ENCODE peak calls at places on chromosomes 1 and 21, in five cellular contexts. T, N, R, Q and K are unnamed samples.

GRCh38 chr1:19872190-19872589 is 10.0 kb upstream of the OTUD3 start:
- DNase-seq in N (no peak), R (peak), Q (no peak), T (no peak), K (no peak)

GRCh38 chr1:9425859-9426258 is 113.4 kb upstream of the SLC25A33 start:
- DNase-seq in T (no peak), N (no peak), Q (no peak), R (no peak), K (no peak)

GRCh38 chr1:230137328-230137815 is 70.3 kb downstream of the GALNT2 start:
- DNase-seq in T (no peak), R (no peak), N (no peak), Q (no peak), K (no peak)

GRCh38 chr1:110114784-110115183 is 2.5 kb downstream of the UBL4B start:
- DNase-seq in N (no peak), Q (no peak), R (no peak), T (no peak), K (no peak)

GRCh38 chr1:34370748-34371147 is 194.0 kb downstream of the C1orf94 start:
- DNase-seq in N (no peak), Q (no peak), R (no peak), T (no peak), K (no peak)

GRCh38 chr1:24971539-24971938 is 41.5 kb upstream of the RUNX3 start:
- DNase-seq in N (no peak), Q (no peak), T (no peak), R (no peak), K (no peak)

GRCh38 chr1:31101147-31101502 is 35.6 kb upstream of the PUM1 start:
- DNase-seq in R (no peak), Q (no peak), N (no peak), T (no peak), K (no peak)

GRCh38 chr1:162922196-162922595 is 61.2 kb upstream of the CCDC190 start:
- DNase-seq in R (no peak), Q (no peak), N (no peak), T (no peak), K (no peak)

GRCh38 chr1:204574016-204574855 is 58.0 kb downstream of the MDM4 start:
- DNase-seq in T (no peak), R (no peak), N (no peak), Q (no peak), K (no peak)

GRCh38 chr1:9278585-9279153 is 14.0 kb upstream of the SPSB1 start:
- DNase-seq in T (no peak), R (no peak), Q (no peak), N (no peak), K (no peak)

GRCh38 chr1:92479587-92479986 is 7.1 kb downstream of the GFI1 start:
- DNase-seq in T (no peak), Q (no peak), R (no peak), N (no peak), K (no peak)

GRCh38 chr1:203378529-203379271 is 27.8 kb upstream of the FMOD start:
- DNase-seq in T (no peak), N (no peak), R (no peak), Q (no peak), K (no peak)

GRCh38 chr1:233193741-233194140 is 101.8 kb downstream of the PCNX2 start:
- DNase-seq in Q (no peak), N (no peak), T (no peak), R (no peak), K (no peak)

GRCh38 chr21:42188663-42189062 is 30.3 kb upstream of the ABCG1 start:
- DNase-seq in N (no peak), T (no peak), R (no peak), Q (no peak), K (no peak)

GRCh38 chr1:210217482-210217881 is 15.1 kb upstream of the SERTAD4 start:
- DNase-seq in T (no peak), N (no peak), R (no peak), Q (no peak), K (no peak)

GRCh38 chr1:64266941-64267340 is 63.5 kb downstream of the UBE2U start:
- DNase-seq in R (no peak), Q (no peak), N (no peak), T (no peak), K (no peak)

GRCh38 chr1:30331415-30332065 is 391.8 kb downstream of the MATN1 start:
- DNase-seq in R (no peak), N (no peak), T (no peak), Q (no peak), K (no peak)

GRCh38 chr1:36966242-36966641 is 68.1 kb downstream of the GRIK3 start:
- DNase-seq in N (no peak), Q (no peak), T (no peak), R (no peak), K (no peak)

GRCh38 chr1:81144240-81144639 is 656.5 kb upstream of the ADGRL2 start:
- DNase-seq in Q (no peak), R (no peak), T (no peak), N (no peak), K (no peak)

GRCh38 chr1:75373542-75374159 is 237.3 kb downstream of the SLC44A5 start:
- DNase-seq in N (no peak), T (no peak), R (no peak), Q (no peak), K (no peak)

GRCh38 chr1:226044514-226045132 is 17.9 kb upstream of the H3-3A start:
- DNase-seq in R (no peak), N (no peak), Q (no peak), T (no peak), K (no peak)

GRCh38 chr1:227378876-227379554 is 60.7 kb upstream of the CDC42BPA start:
- DNase-seq in R (no peak), T (no peak), Q (no peak), N (no peak), K (no peak)

GRCh38 chr1:55002686-55003085 is 4.0 kb downstream of the BSND start:
- DNase-seq in N (no peak), R (no peak), T (no peak), Q (no peak), K (no peak)

GRCh38 chr1:59290173-59290954 is 6.5 kb upstream of the FGGY start:
- DNase-seq in Q (no peak), R (peak), T (peak), N (no peak), K (peak)

GRCh38 chr1:236089046-236089773 is 24.3 kb upstream of the NID1 start:
- DNase-seq in R (no peak), T (no peak), N (no peak), Q (no peak), K (no peak)

GRCh38 chr1:198201956-198202784 is 45.4 kb downstream of the NEK7 start:
- DNase-seq in R (no peak), Q (no peak), N (no peak), T (no peak), K (no peak)

GRCh38 chr1:54995835-54996234 is 2.9 kb upstream of the BSND start:
- DNase-seq in N (no peak), R (no peak), Q (no peak), T (no peak), K (no peak)

DNA sequence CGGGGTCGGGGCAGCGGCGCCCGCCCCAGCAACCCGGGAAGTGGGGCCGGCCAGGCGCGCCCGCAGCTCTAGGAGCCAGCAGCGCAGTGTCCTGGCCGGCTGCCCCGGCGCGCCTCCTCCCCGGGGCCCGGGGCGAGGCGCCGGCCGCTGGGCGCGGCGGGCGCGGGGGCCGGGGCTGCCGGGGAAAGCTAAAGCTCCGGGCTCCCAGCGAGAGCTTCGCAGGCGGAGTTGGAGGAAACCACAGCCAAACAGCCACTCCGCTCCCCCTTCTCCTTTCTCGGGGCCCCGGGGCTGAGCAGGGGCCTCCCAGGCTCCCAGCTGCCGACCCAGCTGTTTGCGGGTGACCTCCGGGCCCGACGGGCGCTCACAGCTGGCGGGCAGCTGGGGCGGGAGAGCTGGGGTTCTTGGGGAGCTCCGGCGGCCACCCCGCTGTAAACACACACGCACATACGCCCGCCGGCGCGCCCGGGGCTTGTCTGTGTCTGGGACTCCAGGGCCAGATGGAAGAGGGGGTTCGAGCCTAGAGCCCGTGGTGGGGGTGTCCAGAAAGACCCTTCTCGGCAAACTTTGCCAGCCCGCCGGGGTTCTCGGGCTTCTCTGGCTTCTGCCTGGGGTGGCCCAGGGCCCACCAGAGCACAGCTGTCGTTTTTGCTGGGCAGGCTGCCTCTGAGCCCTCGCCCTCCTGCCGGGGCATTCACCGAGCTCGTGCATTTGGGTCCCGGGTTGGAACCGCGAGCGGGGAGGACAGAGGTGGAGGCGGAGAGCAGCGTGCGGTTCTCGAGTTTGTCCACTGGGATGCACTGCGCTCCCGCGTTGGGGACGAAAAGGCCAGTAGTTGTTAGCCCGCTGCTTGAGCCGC is 1.5 kb downstream of the AJAP1 start:
- DNase-seq in T (no peak), Q (no peak), R (peak), N (peak), K (no peak)
- TF ChIP-seq CTCF in T (peak), Q (peak), R (peak), N (peak), K (no peak)

GRCh38 chr1:234878288-234878687 is 250.3 kb downstream of the TOMM20 start:
- DNase-seq in T (no peak), N (peak), Q (no peak), R (no peak), K (peak)

GRCh38 chr1:234877761-234878160 is 250.9 kb downstream of the TOMM20 start:
- DNase-seq in N (peak), Q (no peak), R (no peak), T (no peak), K (no peak)

GRCh38 chr1:234874291-234875288 is 254.0 kb downstream of the TOMM20 start:
- DNase-seq in R (no peak), Q (no peak), N (peak), T (no peak), K (peak)

GRCh38 chr1:234875953-234876814 is 252.5 kb downstream of the TOMM20 start:
- DNase-seq in T (no peak), Q (no peak), R (peak), N (peak), K (peak)

GRCh38 chr1:234875328-234875952 is 253.2 kb downstream of the TOMM20 start:
- DNase-seq in T (no peak), R (no peak), N (peak), Q (no peak), K (peak)
- TF ChIP-seq POLR2AphosphoS5 in T (no peak), R (no peak), N (no peak), Q (no peak), K (peak)

GRCh38 chr1:154993572-154994268 is at the start of gene LENEP:
- DNase-seq in Q (peak), T (no peak), R (no peak), N (no peak), K (no peak)

GRCh38 chr1:154994269-154994977 is 1.0 kb downstream of the LENEP start:
- DNase-seq in N (no peak), Q (peak), R (no peak), T (no peak), K (no peak)

GRCh38 chr1:154990276-154990675 is 3.1 kb upstream of the LENEP start:
- DNase-seq in N (no peak), T (no peak), Q (no peak), R (no peak), K (no peak)

GRCh38 chr1:154989195-154989860 is 4.1 kb upstream of the LENEP start:
- DNase-seq in N (no peak), T (no peak), R (no peak), Q (no peak), K (no peak)

DNA sequence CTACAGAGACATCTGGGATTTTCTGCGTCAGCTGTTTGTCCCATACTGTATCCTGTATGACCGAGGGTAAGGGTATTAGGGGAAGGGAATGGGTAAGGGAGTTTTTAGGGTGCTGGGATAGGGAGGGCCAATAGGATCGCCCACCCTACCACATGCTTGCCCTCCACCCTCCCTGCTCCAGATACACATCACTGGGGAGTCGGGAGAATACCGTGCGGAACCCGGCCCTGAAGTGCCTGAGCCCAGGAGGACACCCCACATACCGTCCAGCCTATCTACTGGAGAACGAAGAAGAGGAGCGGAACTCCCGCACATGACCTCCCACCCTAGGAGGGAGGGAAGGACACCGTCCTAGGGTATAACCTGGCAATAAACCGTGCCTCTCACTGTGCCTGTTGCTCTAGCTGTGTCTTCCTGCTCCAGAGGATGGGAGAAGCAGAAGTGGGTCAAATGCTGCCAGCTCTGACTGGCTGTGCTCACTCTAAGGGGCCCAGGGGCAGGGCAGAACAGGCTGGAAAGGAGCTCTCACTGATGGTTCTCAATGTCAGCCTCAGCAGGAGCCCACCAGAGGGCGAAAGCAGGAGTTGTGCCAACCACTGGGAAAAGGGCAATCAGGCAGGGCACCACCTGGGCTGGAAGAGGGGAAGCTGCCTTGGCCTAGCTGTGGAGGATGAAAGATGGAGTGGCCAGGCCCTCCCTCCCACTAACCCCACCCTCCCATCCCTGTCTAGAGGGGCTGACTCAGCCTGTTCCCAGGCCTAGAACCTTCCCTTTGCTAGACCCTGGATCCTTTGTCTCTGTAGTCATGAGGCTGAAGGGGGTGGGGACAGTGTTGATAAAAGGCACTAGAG is 440 bp upstream of the LENEP start:
- DNase-seq in N (no peak), T (no peak), R (no peak), Q (peak), K (no peak)
- TF ChIP-seq CTCF in N (no peak), T (peak), R (no peak), Q (no peak), K (no peak)

GRCh38 chr1:207823880-207824566 is 72.2 kb downstream of the CD46 start:
- DNase-seq in N (peak), T (peak), R (peak), Q (peak), K (no peak)
- TF ChIP-seq POLR2AphosphoS5 in N (peak), T (no peak), R (peak), Q (peak), K (peak)

DNA sequence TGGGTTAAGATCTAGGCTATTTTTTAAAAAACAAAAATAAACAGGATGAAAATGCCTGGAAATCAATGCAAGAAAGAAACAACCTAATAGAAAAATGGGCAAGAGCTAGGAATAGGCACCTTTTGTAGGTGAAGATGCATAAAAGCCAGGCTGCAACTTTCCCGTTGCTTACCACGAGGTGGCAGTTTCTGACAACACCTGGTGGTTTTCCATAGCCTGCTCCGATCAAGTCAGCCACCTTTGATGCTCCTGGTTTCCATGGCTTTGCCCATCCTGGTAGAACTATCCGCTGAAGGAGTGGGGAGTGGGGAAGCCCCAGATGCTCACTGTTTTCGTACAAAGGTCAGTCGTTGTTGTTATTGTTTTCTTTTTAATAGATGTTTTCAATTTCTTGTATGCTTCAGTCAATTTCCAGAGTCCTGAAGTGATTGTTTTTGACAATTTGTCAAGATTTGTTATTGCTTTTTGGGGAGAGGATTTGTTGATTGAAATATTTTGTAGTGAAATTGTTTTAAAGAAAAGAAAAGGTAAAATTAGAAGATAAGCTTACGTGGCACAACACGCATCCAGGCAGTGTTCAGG is 24.1 kb downstream of the UBE2Q1 start:
- DNase-seq in N (no peak), Q (no peak), R (peak), T (peak), K (no peak)
- TF ChIP-seq CTCF in N (no peak), Q (peak), R (peak), T (peak), K (no peak)

GRCh38 chr1:202131956-202132821 is 9.5 kb downstream of the GPR37L1 start:
- DNase-seq in R (peak), N (peak), T (no peak), Q (no peak), K (no peak)
- TF ChIP-seq POLR2AphosphoS5 in R (no peak), N (no peak), T (no peak), Q (no peak), K (no peak)

GRCh38 chr21:25297117-25297516 is 310.2 kb downstream of the MRPL39 start:
- DNase-seq in Q (no peak), N (no peak), R (no peak), T (no peak), K (no peak)

GRCh38 chr21:25296239-25296638 is 311.0 kb downstream of the MRPL39 start:
- DNase-seq in Q (no peak), T (no peak), R (no peak), N (no peak), K (no peak)

DNA sequence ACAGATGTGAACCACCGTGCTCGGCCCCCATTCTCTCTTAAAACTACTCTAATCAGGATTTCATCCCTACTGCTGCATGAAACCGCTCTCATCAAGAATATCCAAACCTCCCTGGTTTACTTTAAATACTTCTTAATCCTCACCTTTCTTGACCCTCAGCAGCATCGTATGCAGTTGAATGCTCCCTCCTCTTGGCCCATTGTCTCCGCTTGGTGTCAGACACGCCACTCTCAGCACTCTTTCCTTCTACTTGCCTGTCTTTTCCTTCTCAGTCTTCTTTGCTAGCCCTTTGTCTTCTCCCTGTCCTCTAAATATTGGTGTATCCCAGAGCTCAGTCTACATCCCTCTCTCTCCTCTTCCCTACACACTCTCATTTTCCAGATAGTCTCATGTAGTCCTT is 314.9 kb downstream of the MRPL39 start:
- DNase-seq in N (no peak), Q (no peak), R (no peak), T (no peak), K (no peak)
- TF ChIP-seq CTCF in N (no peak), Q (no peak), R (no peak), T (no peak), K (no peak)

DNA sequence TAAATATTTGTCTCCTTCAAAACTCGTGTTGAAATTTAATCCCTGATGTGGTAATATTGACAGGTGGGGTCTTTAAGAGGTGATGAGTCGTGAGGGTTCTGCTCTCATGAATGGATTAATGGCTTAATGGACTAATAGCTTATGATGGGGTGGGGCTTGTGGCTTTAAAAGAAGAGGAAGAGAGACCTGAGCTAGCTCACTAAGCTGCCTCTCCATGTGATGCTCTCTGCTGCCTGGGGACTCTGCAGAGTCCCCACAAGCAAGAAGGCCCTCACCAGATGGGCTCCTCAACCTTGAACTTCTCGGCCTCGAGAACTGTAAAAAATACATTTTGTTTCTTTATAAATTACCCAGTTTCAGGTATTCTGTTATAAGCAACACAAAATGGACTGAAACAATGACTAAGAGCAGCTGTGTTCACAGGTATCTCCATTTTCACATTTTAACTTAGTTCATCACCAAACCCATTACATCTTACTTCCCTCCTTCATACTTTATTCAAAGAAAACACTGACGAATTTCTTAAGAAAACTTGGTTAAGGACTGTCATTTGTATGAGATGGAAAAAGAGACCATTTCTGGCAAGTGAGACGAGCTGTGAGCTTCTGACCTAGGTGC is 12.1 kb upstream of the AIM2 start:
- DNase-seq in R (no peak), Q (no peak), N (no peak), T (no peak), K (no peak)
- TF ChIP-seq POLR2AphosphoS5 in R (no peak), Q (no peak), N (no peak), T (no peak), K (no peak)

GRCh38 chr1:21490774-21491482 is 18.3 kb upstream of the ALPL start:
- DNase-seq in N (no peak), T (no peak), Q (no peak), R (peak), K (no peak)
- TF ChIP-seq CTCF in N (peak), T (peak), Q (peak), R (peak), K (peak)

GRCh38 chr1:224433041-224433670 is 1.4 kb downstream of the WDR26 start:
- DNase-seq in N (no peak), Q (no peak), R (peak), T (no peak), K (no peak)
- TF ChIP-seq POLR2AphosphoS5 in N (no peak), Q (no peak), R (peak), T (no peak), K (no peak)